ENCODE peak calls at places on chromosome 15, in ten cellular contexts. One of them, this sample, is unnamed.

GRCh38 chr15:44682211-44682610 is 18.7 kb upstream of the SPG11 start:
- DNase-seq in NCI-H69: no peak
- DNase-seq in A549: no peak
- DNase-seq in NCI-H1092 treated with DMSO at 0.1 percent for 48 hours: no peak
- DNase-seq in COR-L47: no peak
- DNase-seq in IMR-90: no peak
- DNase-seq in endothelial cell: no peak
- DNase-seq in NCI-H1436: no peak
- DNase-seq in neural progenitor cell: no peak
- DNase-seq in NCI-H774: no peak
- DNase-seq in this sample: no peak

GRCh38 chr15:52217186-52217585 is 26.0 kb upstream of the GNB5 start:
- DNase-seq in NCI-H69: peak
- DNase-seq in A549: peak
- DNase-seq in NCI-H1092 treated with DMSO at 0.1 percent for 48 hours: no peak
- DNase-seq in COR-L47: no peak
- DNase-seq in IMR-90: no peak
- DNase-seq in endothelial cell: peak
- DNase-seq in NCI-H1436: no peak
- DNase-seq in neural progenitor cell: peak
- DNase-seq in NCI-H774: no peak
- DNase-seq in this sample: no peak

GRCh38 chr15:55915221-55915620 is 78.2 kb downstream of the NEDD4 start:
- DNase-seq in NCI-H69: no peak
- DNase-seq in A549: no peak
- DNase-seq in NCI-H1092 treated with DMSO at 0.1 percent for 48 hours: no peak
- DNase-seq in COR-L47: no peak
- DNase-seq in IMR-90: no peak
- DNase-seq in endothelial cell: no peak
- DNase-seq in NCI-H1436: no peak
- DNase-seq in neural progenitor cell: no peak
- DNase-seq in NCI-H774: no peak
- DNase-seq in this sample: no peak

GRCh38 chr15:57506422-57506821 is 85.3 kb upstream of the MYZAP start:
- DNase-seq in NCI-H69: peak
- DNase-seq in A549: peak
- DNase-seq in NCI-H1092 treated with DMSO at 0.1 percent for 48 hours: no peak
- DNase-seq in COR-L47: no peak
- DNase-seq in IMR-90: no peak
- DNase-seq in endothelial cell: no peak
- DNase-seq in NCI-H1436: no peak
- DNase-seq in neural progenitor cell: peak
- DNase-seq in NCI-H774: no peak
- DNase-seq in this sample: no peak

GRCh38 chr15:68784206-68784605 is 36.5 kb downstream of the ANP32A start:
- DNase-seq in NCI-H69: no peak
- DNase-seq in A549: no peak
- DNase-seq in NCI-H1092 treated with DMSO at 0.1 percent for 48 hours: no peak
- DNase-seq in COR-L47: no peak
- DNase-seq in IMR-90: no peak
- DNase-seq in endothelial cell: no peak
- DNase-seq in NCI-H1436: no peak
- DNase-seq in neural progenitor cell: no peak
- DNase-seq in NCI-H774: no peak
- DNase-seq in this sample: no peak

GRCh38 chr15:50053457-50053856 is 65.6 kb downstream of the ATP8B4 start:
- DNase-seq in NCI-H69: no peak
- DNase-seq in A549: no peak
- DNase-seq in NCI-H1092 treated with DMSO at 0.1 percent for 48 hours: no peak
- DNase-seq in COR-L47: no peak
- DNase-seq in IMR-90: no peak
- DNase-seq in endothelial cell: no peak
- DNase-seq in NCI-H1436: no peak
- DNase-seq in neural progenitor cell: no peak
- DNase-seq in NCI-H774: no peak
- DNase-seq in this sample: no peak

GRCh38 chr15:50426428-50426827 is 2.2 kb downstream of the USP8 start:
- DNase-seq in NCI-H69: no peak
- DNase-seq in A549: no peak
- DNase-seq in NCI-H1092 treated with DMSO at 0.1 percent for 48 hours: no peak
- DNase-seq in COR-L47: no peak
- DNase-seq in IMR-90: no peak
- DNase-seq in endothelial cell: no peak
- DNase-seq in NCI-H1436: no peak
- DNase-seq in neural progenitor cell: no peak
- DNase-seq in NCI-H774: no peak
- DNase-seq in this sample: no peak

GRCh38 chr15:63135804-63136203 is 14.1 kb downstream of the LACTB start:
- DNase-seq in NCI-H69: no peak
- DNase-seq in A549: peak
- DNase-seq in NCI-H1092 treated with DMSO at 0.1 percent for 48 hours: no peak
- DNase-seq in COR-L47: no peak
- DNase-seq in IMR-90: peak
- DNase-seq in endothelial cell: no peak
- DNase-seq in NCI-H1436: no peak
- DNase-seq in neural progenitor cell: no peak
- DNase-seq in NCI-H774: no peak
- DNase-seq in this sample: peak

GRCh38 chr15:37981781-37982180 is 47.3 kb downstream of the TMCO5A start:
- DNase-seq in NCI-H69: peak
- DNase-seq in A549: peak
- DNase-seq in NCI-H1092 treated with DMSO at 0.1 percent for 48 hours: peak
- DNase-seq in COR-L47: no peak
- DNase-seq in IMR-90: peak
- DNase-seq in endothelial cell: no peak
- DNase-seq in NCI-H1436: no peak
- DNase-seq in neural progenitor cell: peak
- DNase-seq in NCI-H774: no peak
- DNase-seq in this sample: peak

GRCh38 chr15:90214553-90215205 is 13.5 kb downstream of the SEMA4B start:
- DNase-seq in NCI-H69: no peak
- DNase-seq in A549: peak
- DNase-seq in NCI-H1092 treated with DMSO at 0.1 percent for 48 hours: no peak
- DNase-seq in COR-L47: no peak
- DNase-seq in IMR-90: no peak
- DNase-seq in endothelial cell: no peak
- DNase-seq in NCI-H1436: no peak
- DNase-seq in neural progenitor cell: no peak
- DNase-seq in NCI-H774: no peak
- DNase-seq in this sample: peak

GRCh38 chr15:91067026-91067425 is 33.0 kb upstream of the SV2B start:
- DNase-seq in NCI-H69: no peak
- DNase-seq in A549: no peak
- DNase-seq in NCI-H1092 treated with DMSO at 0.1 percent for 48 hours: no peak
- DNase-seq in COR-L47: no peak
- DNase-seq in IMR-90: peak
- DNase-seq in endothelial cell: no peak
- DNase-seq in NCI-H1436: no peak
- DNase-seq in neural progenitor cell: no peak
- DNase-seq in NCI-H774: no peak
- DNase-seq in this sample: no peak

GRCh38 chr15:97893988-97894387 is 66.5 kb upstream of the ARRDC4 start:
- DNase-seq in NCI-H69: peak
- DNase-seq in A549: no peak
- DNase-seq in NCI-H1092 treated with DMSO at 0.1 percent for 48 hours: no peak
- DNase-seq in COR-L47: no peak
- DNase-seq in IMR-90: no peak
- DNase-seq in endothelial cell: no peak
- DNase-seq in NCI-H1436: peak
- DNase-seq in neural progenitor cell: no peak
- DNase-seq in NCI-H774: peak
- DNase-seq in this sample: no peak

GRCh38 chr15:56244237-56244810 is 645 bp upstream of the RFX7 start:
- DNase-seq in NCI-H69: peak
- DNase-seq in A549: peak
- DNase-seq in NCI-H1092 treated with DMSO at 0.1 percent for 48 hours: peak
- DNase-seq in COR-L47: peak
- DNase-seq in IMR-90: peak
- DNase-seq in endothelial cell: peak
- DNase-seq in NCI-H1436: peak
- DNase-seq in neural progenitor cell: peak
- DNase-seq in NCI-H774: peak
- DNase-seq in this sample: peak

GRCh38 chr15:77637851-77638402 is 5.2 kb upstream of the LINGO1 start:
- DNase-seq in NCI-H69: no peak
- DNase-seq in A549: no peak
- DNase-seq in NCI-H1092 treated with DMSO at 0.1 percent for 48 hours: no peak
- DNase-seq in COR-L47: no peak
- DNase-seq in IMR-90: no peak
- DNase-seq in endothelial cell: no peak
- DNase-seq in NCI-H1436: no peak
- DNase-seq in neural progenitor cell: no peak
- DNase-seq in NCI-H774: no peak
- DNase-seq in this sample: no peak

GRCh38 chr15:72923304-72923703 is 129.0 kb upstream of the NEO1 start:
- DNase-seq in NCI-H69: no peak
- DNase-seq in A549: no peak
- DNase-seq in NCI-H1092 treated with DMSO at 0.1 percent for 48 hours: no peak
- DNase-seq in COR-L47: no peak
- DNase-seq in IMR-90: no peak
- DNase-seq in endothelial cell: no peak
- DNase-seq in NCI-H1436: no peak
- DNase-seq in neural progenitor cell: peak
- DNase-seq in NCI-H774: no peak
- DNase-seq in this sample: no peak

GRCh38 chr15:22939051-22939450 is 41.1 kb downstream of the CYFIP1 start:
- DNase-seq in NCI-H69: no peak
- DNase-seq in A549: no peak
- DNase-seq in NCI-H1092 treated with DMSO at 0.1 percent for 48 hours: no peak
- DNase-seq in COR-L47: no peak
- DNase-seq in IMR-90: no peak
- DNase-seq in endothelial cell: no peak
- DNase-seq in NCI-H1436: no peak
- DNase-seq in neural progenitor cell: no peak
- DNase-seq in NCI-H774: no peak
- DNase-seq in this sample: no peak

GRCh38 chr15:31487811-31488436 is 161.3 kb downstream of the KLF13 start:
- DNase-seq in NCI-H69: peak
- DNase-seq in A549: peak
- DNase-seq in NCI-H1092 treated with DMSO at 0.1 percent for 48 hours: no peak
- DNase-seq in COR-L47: no peak
- DNase-seq in IMR-90: peak
- DNase-seq in endothelial cell: no peak
- DNase-seq in NCI-H1436: no peak
- DNase-seq in neural progenitor cell: no peak
- DNase-seq in NCI-H774: no peak
- DNase-seq in this sample: no peak

GRCh38 chr15:87733005-87733404 is 523.5 kb downstream of the NTRK3 start:
- DNase-seq in NCI-H69: no peak
- DNase-seq in A549: no peak
- DNase-seq in NCI-H1092 treated with DMSO at 0.1 percent for 48 hours: no peak
- DNase-seq in COR-L47: no peak
- DNase-seq in IMR-90: peak
- DNase-seq in endothelial cell: no peak
- DNase-seq in NCI-H1436: no peak
- DNase-seq in neural progenitor cell: no peak
- DNase-seq in NCI-H774: no peak
- DNase-seq in this sample: no peak

GRCh38 chr15:39580117-39580629 is 706 bp upstream of the THBS1 start:
- DNase-seq in NCI-H69: peak
- DNase-seq in A549: peak
- DNase-seq in NCI-H1092 treated with DMSO at 0.1 percent for 48 hours: peak
- DNase-seq in COR-L47: peak
- DNase-seq in IMR-90: peak
- DNase-seq in endothelial cell: peak
- DNase-seq in NCI-H1436: peak
- DNase-seq in neural progenitor cell: peak
- DNase-seq in NCI-H774: peak
- DNase-seq in this sample: peak

GRCh38 chr15:66570327-66570726 is 4.5 kb upstream of the LCTL start:
- DNase-seq in NCI-H69: no peak
- DNase-seq in A549: no peak
- DNase-seq in NCI-H1092 treated with DMSO at 0.1 percent for 48 hours: no peak
- DNase-seq in COR-L47: no peak
- DNase-seq in IMR-90: no peak
- DNase-seq in endothelial cell: no peak
- DNase-seq in NCI-H1436: no peak
- DNase-seq in neural progenitor cell: no peak
- DNase-seq in NCI-H774: no peak
- DNase-seq in this sample: no peak

GRCh38 chr15:93072440-93073394 is 16.3 kb downstream of the RGMA start:
- DNase-seq in NCI-H69: peak
- DNase-seq in A549: peak
- DNase-seq in NCI-H1092 treated with DMSO at 0.1 percent for 48 hours: peak
- DNase-seq in COR-L47: peak
- DNase-seq in IMR-90: peak
- DNase-seq in endothelial cell: peak
- DNase-seq in NCI-H1436: peak
- DNase-seq in neural progenitor cell: peak
- DNase-seq in NCI-H774: no peak
- DNase-seq in this sample: no peak

GRCh38 chr15:77974098-77974414 is 103.5 kb downstream of the TBC1D2B start:
- DNase-seq in NCI-H69: peak
- DNase-seq in A549: no peak
- DNase-seq in NCI-H1092 treated with DMSO at 0.1 percent for 48 hours: peak
- DNase-seq in COR-L47: no peak
- DNase-seq in IMR-90: peak
- DNase-seq in endothelial cell: no peak
- DNase-seq in NCI-H1436: no peak
- DNase-seq in neural progenitor cell: no peak
- DNase-seq in NCI-H774: no peak
- DNase-seq in this sample: no peak

GRCh38 chr15:56307180-56307579 is 58.0 kb upstream of the TEX9 start:
- DNase-seq in NCI-H69: peak
- DNase-seq in A549: no peak
- DNase-seq in NCI-H1092 treated with DMSO at 0.1 percent for 48 hours: peak
- DNase-seq in COR-L47: peak
- DNase-seq in IMR-90: no peak
- DNase-seq in endothelial cell: no peak
- DNase-seq in NCI-H1436: no peak
- DNase-seq in neural progenitor cell: peak
- DNase-seq in NCI-H774: peak
- DNase-seq in this sample: no peak

GRCh38 chr15:57440799-57441198 is 64.5 kb downstream of the CGNL1 start:
- DNase-seq in NCI-H69: no peak
- DNase-seq in A549: no peak
- DNase-seq in NCI-H1092 treated with DMSO at 0.1 percent for 48 hours: no peak
- DNase-seq in COR-L47: no peak
- DNase-seq in IMR-90: peak
- DNase-seq in endothelial cell: no peak
- DNase-seq in NCI-H1436: no peak
- DNase-seq in neural progenitor cell: no peak
- DNase-seq in NCI-H774: no peak
- DNase-seq in this sample: no peak

GRCh38 chr15:70726753-70727152 is 36.6 kb downstream of the UACA start:
- DNase-seq in NCI-H69: no peak
- DNase-seq in A549: no peak
- DNase-seq in NCI-H1092 treated with DMSO at 0.1 percent for 48 hours: no peak
- DNase-seq in COR-L47: no peak
- DNase-seq in IMR-90: peak
- DNase-seq in endothelial cell: no peak
- DNase-seq in NCI-H1436: no peak
- DNase-seq in neural progenitor cell: peak
- DNase-seq in NCI-H774: no peak
- DNase-seq in this sample: no peak

GRCh38 chr15:40258544-40258943 is 19.7 kb downstream of the PAK6 start:
- DNase-seq in NCI-H69: no peak
- DNase-seq in A549: no peak
- DNase-seq in NCI-H1092 treated with DMSO at 0.1 percent for 48 hours: no peak
- DNase-seq in COR-L47: no peak
- DNase-seq in IMR-90: no peak
- DNase-seq in endothelial cell: no peak
- DNase-seq in NCI-H1436: no peak
- DNase-seq in neural progenitor cell: peak
- DNase-seq in NCI-H774: no peak
- DNase-seq in this sample: no peak

GRCh38 chr15:47705601-47706000 is 11.7 kb upstream of the SEMA6D start:
- DNase-seq in NCI-H69: no peak
- DNase-seq in A549: no peak
- DNase-seq in NCI-H1092 treated with DMSO at 0.1 percent for 48 hours: no peak
- DNase-seq in COR-L47: no peak
- DNase-seq in IMR-90: no peak
- DNase-seq in endothelial cell: no peak
- DNase-seq in NCI-H1436: no peak
- DNase-seq in neural progenitor cell: no peak
- DNase-seq in NCI-H774: no peak
- DNase-seq in this sample: no peak

GRCh38 chr15:32688151-32688639 is 29.6 kb upstream of the GREM1 start:
- DNase-seq in NCI-H69: peak
- DNase-seq in A549: peak
- DNase-seq in NCI-H1092 treated with DMSO at 0.1 percent for 48 hours: peak
- DNase-seq in COR-L47: peak
- DNase-seq in IMR-90: peak
- DNase-seq in endothelial cell: no peak
- DNase-seq in NCI-H1436: no peak
- DNase-seq in neural progenitor cell: no peak
- DNase-seq in NCI-H774: peak
- DNase-seq in this sample: no peak